ENCODE peak calls at places on chromosomes 2 and 18, in five cellular contexts. N, M, Y, K and Z are unnamed samples.

GRCh38 chr18:75073654-75074053 is 135.3 kb downstream of the PTGR3 start:
- DNase-seq in N (no peak), M (no peak), Y (no peak), K (no peak), Z (no peak)

GRCh38 chr2:26572589-26572988 is 68.6 kb downstream of the CIB4 start:
- DNase-seq in N (no peak), M (no peak), Y (no peak), K (no peak), Z (no peak)

GRCh38 chr2:210598219-210598618 is 41.8 kb downstream of the CPS1 start:
- DNase-seq in N (no peak), M (no peak), Y (no peak), K (no peak), Z (no peak)

GRCh38 chr2:239378021-239378917 is 22.6 kb downstream of the HDAC4 start:
- DNase-seq in N (no peak), M (no peak), Y (no peak), K (no peak), Z (no peak)

GRCh38 chr2:17643031-17643615 is 102.6 kb downstream of the VSNL1 start:
- DNase-seq in N (peak; percentile 98), M (peak; percentile 42), Y (peak; percentile 96), K (peak; percentile 94), Z (peak; percentile 87)

GRCh38 chr2:221343524-221343923 is 228.6 kb downstream of the EPHA4 start:
- DNase-seq in N (no peak), M (no peak), Y (no peak), K (no peak), Z (no peak)

GRCh38 chr2:170554278-170554955 is 160.7 kb upstream of the SP5 start:
- DNase-seq in N (peak; percentile 56), M (no peak), Y (peak; percentile 59), K (peak; percentile 89), Z (peak; percentile 30)

GRCh38 chr2:20048488-20049443 is 2.7 kb downstream of the LAPTM4A start:
- DNase-seq in N (no peak), M (no peak), Y (no peak), K (no peak), Z (no peak)

GRCh38 chr2:179137191-179137590 is 87.3 kb upstream of the CCDC141 start:
- DNase-seq in N (no peak), M (no peak), Y (no peak), K (peak; percentile 20), Z (no peak)

GRCh38 chr18:26621161-26622026 is 73.0 kb upstream of the KCTD1 start:
- DNase-seq in N (peak; percentile 23), M (peak; percentile 52), Y (peak; percentile 55), K (peak; percentile 49), Z (no peak)

GRCh38 chr18:14905350-14905749 is 157.4 kb downstream of the ANKRD30B start:
- DNase-seq in N (no peak), M (no peak), Y (no peak), K (no peak), Z (no peak)

GRCh38 chr18:61388010-61388409 is 54.8 kb downstream of the CDH20 start:
- DNase-seq in N (peak; percentile 2), M (no peak), Y (peak; percentile 62), K (no peak), Z (peak; percentile 28)

GRCh38 chr2:129224022-129224421 is 755.4 kb upstream of the RAB6C start:
- DNase-seq in N (no peak), M (no peak), Y (no peak), K (no peak), Z (no peak)

GRCh38 chr2:26344581-26345283 is 1.2 kb upstream of the SELENOI start:
- DNase-seq in N (peak; percentile 37), M (no peak), Y (peak; percentile 61), K (peak; percentile 64), Z (no peak)

GRCh38 chr2:20065885-20066602 is 14.6 kb upstream of the LAPTM4A start:
- DNase-seq in N (peak; percentile 86), M (no peak), Y (peak; percentile 79), K (peak; percentile 98), Z (peak; percentile 71)

GRCh38 chr2:80461505-80462197 is 157.1 kb upstream of the LRRTM1 start:
- DNase-seq in N (no peak), M (no peak), Y (no peak), K (no peak), Z (no peak)

GRCh38 chr2:134411279-134411827 is 157.5 kb downstream of the MGAT5 start:
- DNase-seq in N (no peak), M (no peak), Y (no peak), K (no peak), Z (no peak)

GRCh38 chr2:53842891-53843290 is 16.9 kb downstream of the GPR75 start:
- DNase-seq in N (no peak), M (no peak), Y (no peak), K (peak; percentile 52), Z (no peak)

GRCh38 chr2:133755515-133756311 is 187.4 kb upstream of the NCKAP5 start:
- DNase-seq in N (peak; percentile 99), M (no peak), Y (peak; percentile 88), K (no peak), Z (peak; percentile 92)

DNA sequence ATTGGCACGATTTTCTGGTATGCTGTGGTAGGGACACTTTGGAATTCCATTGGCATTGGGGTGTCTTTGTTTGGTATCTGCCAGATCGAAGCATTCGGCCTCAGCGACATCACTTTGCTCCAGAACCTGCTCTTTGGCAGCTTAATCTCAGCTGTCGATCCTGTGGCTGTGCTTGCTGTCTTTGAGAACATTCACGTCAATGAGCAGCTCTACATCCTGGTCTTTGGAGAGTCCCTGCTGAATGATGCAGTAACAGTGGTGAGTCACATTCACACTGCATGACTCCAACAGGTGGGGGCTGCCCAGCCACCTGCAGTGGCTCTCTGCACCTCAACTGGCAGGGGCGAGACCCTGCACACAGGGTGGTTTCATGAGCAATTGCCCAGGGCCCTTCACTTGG is 38.4 kb downstream of the SLC9A2 start:
- DNase-seq in N (no peak), M (no peak), Y (no peak), K (peak; percentile 89), Z (no peak)
- H3K4me3 ChIP-seq in N (no peak overlapping the region), M (no peak overlapping the region), Y (no peak overlapping the region), K (no peak overlapping the region), Z (no peak overlapping the region)

GRCh38 chr2:88452980-88453582 is 588 bp upstream of the FOXI3 start:
- DNase-seq in N (peak; percentile 44), M (no peak), Y (peak; percentile 25), K (peak; percentile 9), Z (no peak)
- H3K4me3 ChIP-seq in N (no peak overlapping the region), M (no peak overlapping the region), Y (no peak overlapping the region), K (peak overlapping the region; percentile 71), Z (no peak overlapping the region)

GRCh38 chr2:152166633-152167032 is 8.9 kb downstream of the STAM2 start:
- DNase-seq in N (peak; percentile 63), M (no peak), Y (peak; percentile 62), K (no peak), Z (no peak)
- H3K4me3 ChIP-seq in N (peak overlapping the region; percentile 35), M (no peak overlapping the region), Y (no peak overlapping the region), K (no peak overlapping the region), Z (no peak overlapping the region)

DNA sequence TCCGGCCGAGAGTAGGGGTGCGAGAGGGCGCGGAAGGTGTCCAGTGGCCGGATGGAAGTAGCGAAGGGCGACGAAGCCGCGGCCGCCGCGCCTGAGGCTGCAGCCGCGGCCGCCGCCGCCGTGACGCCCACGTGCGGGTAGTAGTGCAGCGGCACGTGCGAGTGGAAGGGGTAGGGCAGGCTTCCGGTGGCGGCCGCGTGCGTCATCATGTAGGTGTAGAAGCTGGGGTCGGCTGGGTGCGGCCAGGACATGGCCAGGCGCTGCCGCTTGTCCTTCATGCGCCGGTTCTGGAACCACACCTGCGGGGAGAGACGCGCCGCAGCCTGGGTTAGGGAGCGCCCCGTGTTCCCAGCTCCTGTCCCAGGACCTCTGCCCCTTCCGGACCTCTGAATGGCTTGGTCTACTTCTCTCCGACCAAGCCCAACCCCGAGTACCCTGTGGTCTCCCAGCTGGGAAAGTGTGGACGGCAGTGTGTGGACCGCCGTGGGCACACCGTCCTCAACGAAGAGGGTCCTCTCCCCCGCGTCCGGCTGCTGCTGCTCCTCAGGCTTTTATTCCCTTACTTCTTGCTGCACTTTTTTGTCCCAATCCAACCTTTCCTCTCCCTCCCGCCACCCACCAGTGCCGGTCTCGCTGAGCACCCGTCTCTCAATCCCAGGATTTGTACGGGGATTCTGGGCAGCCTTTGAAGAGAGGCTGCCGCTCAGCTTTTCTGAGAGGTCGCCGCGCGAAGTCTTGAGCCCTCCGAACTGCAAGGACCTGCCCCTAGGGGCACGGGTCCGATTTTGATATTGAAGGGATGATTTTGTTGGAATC is 3.0 kb downstream of the EVX2 start:
- DNase-seq in N (no peak), M (no peak), Y (no peak), K (no peak), Z (no peak)
- H3K4me3 ChIP-seq in N (no peak overlapping the region), M (no peak overlapping the region), Y (no peak overlapping the region), K (no peak overlapping the region), Z (peak overlapping the region; percentile 17)

GRCh38 chr2:219243291-219243761 is 1.9 kb downstream of the GLB1L start:
- DNase-seq in N (peak; percentile 31), M (no peak), Y (no peak), K (no peak), Z (no peak)
- H3K4me3 ChIP-seq in N (peak overlapping the region; percentile 45), M (no peak overlapping the region), Y (no peak overlapping the region), K (no peak overlapping the region), Z (peak overlapping the region; percentile 25)

DNA sequence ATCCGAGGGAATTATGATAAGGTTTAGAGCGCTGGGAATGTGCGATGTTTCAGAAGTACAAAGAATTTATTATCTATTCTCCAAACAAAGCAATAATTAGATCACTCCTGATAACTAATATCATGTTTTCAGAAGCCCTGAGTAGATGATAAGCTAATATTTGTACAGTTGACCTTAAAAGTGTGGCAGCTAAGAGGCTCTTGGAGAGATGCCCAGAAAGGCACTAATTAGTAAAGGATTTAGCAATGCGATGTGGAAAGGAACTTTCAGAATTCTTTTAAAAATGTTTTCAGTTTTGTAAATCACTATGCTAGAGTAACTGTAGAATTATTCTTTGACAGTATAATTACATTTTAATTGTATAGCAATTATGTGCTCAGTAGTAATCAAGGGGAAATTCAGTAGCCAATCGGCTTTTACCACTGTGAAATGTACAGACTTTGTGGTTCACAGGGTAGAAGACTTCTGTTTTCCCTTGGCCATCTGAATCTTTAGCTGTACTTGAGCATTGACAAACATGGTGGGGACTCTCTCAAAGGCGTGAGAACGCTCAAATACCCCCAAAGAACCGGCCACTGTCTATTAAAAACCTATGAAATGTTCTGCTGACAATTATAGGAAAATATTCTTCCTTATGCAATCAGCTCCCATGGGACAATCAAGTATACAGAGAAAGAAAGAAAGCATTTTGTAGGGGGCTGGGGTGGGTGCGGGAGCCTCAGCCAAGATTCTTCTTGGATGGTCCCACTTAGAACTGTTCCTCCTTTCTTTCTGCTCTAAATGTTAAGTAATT is 262.8 kb upstream of the AGAP1 start:
- DNase-seq in N (peak; percentile 55), M (peak; percentile 47), Y (peak; percentile 63), K (no peak), Z (no peak)
- H3K4me3 ChIP-seq in N (no peak overlapping the region), M (no peak overlapping the region), Y (no peak overlapping the region), K (no peak overlapping the region), Z (no peak overlapping the region)

GRCh38 chr2:27765621-27766286 is 5.8 kb upstream of the MRPL33 start:
- DNase-seq in N (peak; percentile 24), M (peak; percentile 68), Y (peak; percentile 44), K (peak; percentile 24), Z (no peak)
- H3K4me3 ChIP-seq in N (peak overlapping the region; percentile 25), M (no peak overlapping the region), Y (no peak overlapping the region), K (no peak overlapping the region), Z (no peak overlapping the region)